ENCODE peak calls at places on chromosomes 6 and 20, in eight cellular contexts. One of them, this sample, is unnamed.

GRCh38 chr6:122660296-122660695 is 50.1 kb downstream of the PKIB start:
- DNase-seq in GM03348: no peak
- DNase-seq in CD8-positive, alpha-beta T cell: no peak
- DNase-seq in activated gamma-delta T cell treated with Interleukin-2 at 50 U/mL for 16 hours: no peak
- DNase-seq in NCI-H774: no peak
- DNase-seq in Calu3: no peak
- DNase-seq in cortex of kidney: no peak
- DNase-seq in mesenteric fat pad: no peak
- DNase-seq in this sample: no peak

GRCh38 chr6:43669050-43669921 is 18.3 kb downstream of the MRPS18A start:
- DNase-seq in GM03348: peak
- DNase-seq in CD8-positive, alpha-beta T cell: no peak
- DNase-seq in activated gamma-delta T cell treated with Interleukin-2 at 50 U/mL for 16 hours: no peak
- DNase-seq in NCI-H774: no peak
- DNase-seq in Calu3: peak
- DNase-seq in cortex of kidney: no peak
- DNase-seq in mesenteric fat pad: no peak
- DNase-seq in this sample: no peak

GRCh38 chr6:169824021-169824420 is 72.6 kb downstream of the ERMARD start:
- DNase-seq in GM03348: no peak
- DNase-seq in CD8-positive, alpha-beta T cell: no peak
- DNase-seq in activated gamma-delta T cell treated with Interleukin-2 at 50 U/mL for 16 hours: no peak
- DNase-seq in NCI-H774: no peak
- DNase-seq in Calu3: no peak
- DNase-seq in cortex of kidney: no peak
- DNase-seq in mesenteric fat pad: peak
- DNase-seq in this sample: no peak

GRCh38 chr6:146420255-146420654 is 123.4 kb upstream of the RAB32 start:
- DNase-seq in GM03348: no peak
- DNase-seq in CD8-positive, alpha-beta T cell: no peak
- DNase-seq in activated gamma-delta T cell treated with Interleukin-2 at 50 U/mL for 16 hours: no peak
- DNase-seq in NCI-H774: no peak
- DNase-seq in Calu3: no peak
- DNase-seq in cortex of kidney: no peak
- DNase-seq in mesenteric fat pad: no peak
- DNase-seq in this sample: no peak

GRCh38 chr20:24934101-24934661 is 14.9 kb upstream of the CST7 start:
- DNase-seq in GM03348: no peak
- DNase-seq in CD8-positive, alpha-beta T cell: no peak
- DNase-seq in activated gamma-delta T cell treated with Interleukin-2 at 50 U/mL for 16 hours: no peak
- DNase-seq in NCI-H774: no peak
- DNase-seq in Calu3: no peak
- DNase-seq in cortex of kidney: no peak
- DNase-seq in mesenteric fat pad: peak
- DNase-seq in this sample: no peak

GRCh38 chr6:90368601-90369000 is 72.0 kb upstream of the BACH2 start:
- DNase-seq in GM03348: peak
- DNase-seq in CD8-positive, alpha-beta T cell: no peak
- DNase-seq in activated gamma-delta T cell treated with Interleukin-2 at 50 U/mL for 16 hours: no peak
- DNase-seq in NCI-H774: no peak
- DNase-seq in Calu3: no peak
- DNase-seq in cortex of kidney: no peak
- DNase-seq in mesenteric fat pad: no peak
- DNase-seq in this sample: no peak

GRCh38 chr20:60266184-60266823 is 308.1 kb downstream of the CDH26 start:
- DNase-seq in GM03348: no peak
- DNase-seq in CD8-positive, alpha-beta T cell: peak
- DNase-seq in activated gamma-delta T cell treated with Interleukin-2 at 50 U/mL for 16 hours: peak
- DNase-seq in NCI-H774: no peak
- DNase-seq in Calu3: no peak
- DNase-seq in cortex of kidney: no peak
- DNase-seq in mesenteric fat pad: no peak
- DNase-seq in this sample: no peak

GRCh38 chr20:18276821-18277220 is 11.5 kb upstream of the ZNF133 start:
- DNase-seq in GM03348: peak
- DNase-seq in CD8-positive, alpha-beta T cell: peak
- DNase-seq in activated gamma-delta T cell treated with Interleukin-2 at 50 U/mL for 16 hours: peak
- DNase-seq in NCI-H774: peak
- DNase-seq in Calu3: peak
- DNase-seq in cortex of kidney: no peak
- DNase-seq in mesenteric fat pad: no peak
- DNase-seq in this sample: peak

GRCh38 chr6:33731035-33731434 is 15.7 kb downstream of the IP6K3 start:
- DNase-seq in GM03348: no peak
- DNase-seq in CD8-positive, alpha-beta T cell: no peak
- DNase-seq in activated gamma-delta T cell treated with Interleukin-2 at 50 U/mL for 16 hours: no peak
- DNase-seq in NCI-H774: no peak
- DNase-seq in Calu3: no peak
- DNase-seq in cortex of kidney: no peak
- DNase-seq in mesenteric fat pad: no peak
- DNase-seq in this sample: no peak

GRCh38 chr6:48290595-48290994 is 179.6 kb upstream of the PTCHD4 start:
- DNase-seq in GM03348: no peak
- DNase-seq in CD8-positive, alpha-beta T cell: no peak
- DNase-seq in activated gamma-delta T cell treated with Interleukin-2 at 50 U/mL for 16 hours: no peak
- DNase-seq in NCI-H774: no peak
- DNase-seq in Calu3: no peak
- DNase-seq in cortex of kidney: no peak
- DNase-seq in mesenteric fat pad: no peak
- DNase-seq in this sample: no peak

GRCh38 chr6:48150701-48151100 is 39.7 kb upstream of the PTCHD4 start:
- DNase-seq in GM03348: no peak
- DNase-seq in CD8-positive, alpha-beta T cell: no peak
- DNase-seq in activated gamma-delta T cell treated with Interleukin-2 at 50 U/mL for 16 hours: no peak
- DNase-seq in NCI-H774: no peak
- DNase-seq in Calu3: no peak
- DNase-seq in cortex of kidney: no peak
- DNase-seq in mesenteric fat pad: no peak
- DNase-seq in this sample: no peak

GRCh38 chr6:105587349-105588115 is 184.7 kb upstream of the PREP start:
- DNase-seq in GM03348: peak
- DNase-seq in CD8-positive, alpha-beta T cell: no peak
- DNase-seq in activated gamma-delta T cell treated with Interleukin-2 at 50 U/mL for 16 hours: no peak
- DNase-seq in NCI-H774: no peak
- DNase-seq in Calu3: no peak
- DNase-seq in cortex of kidney: no peak
- DNase-seq in mesenteric fat pad: no peak
- DNase-seq in this sample: no peak

GRCh38 chr6:31614075-31614619 is 887 bp upstream of the AIF1 start:
- DNase-seq in GM03348: no peak
- DNase-seq in CD8-positive, alpha-beta T cell: no peak
- DNase-seq in activated gamma-delta T cell treated with Interleukin-2 at 50 U/mL for 16 hours: no peak
- DNase-seq in NCI-H774: no peak
- DNase-seq in Calu3: no peak
- DNase-seq in cortex of kidney: no peak
- DNase-seq in mesenteric fat pad: no peak
- DNase-seq in this sample: no peak

GRCh38 chr6:27816906-27817305 is 95.3 kb downstream of the OR2B2 start:
- DNase-seq in GM03348: no peak
- DNase-seq in CD8-positive, alpha-beta T cell: no peak
- DNase-seq in activated gamma-delta T cell treated with Interleukin-2 at 50 U/mL for 16 hours: no peak
- DNase-seq in NCI-H774: no peak
- DNase-seq in Calu3: no peak
- DNase-seq in cortex of kidney: no peak
- DNase-seq in mesenteric fat pad: no peak
- DNase-seq in this sample: no peak

GRCh38 chr20:49790077-49790798 is 22.4 kb upstream of the SLC9A8 start:
- DNase-seq in GM03348: peak
- DNase-seq in CD8-positive, alpha-beta T cell: no peak
- DNase-seq in activated gamma-delta T cell treated with Interleukin-2 at 50 U/mL for 16 hours: no peak
- DNase-seq in NCI-H774: no peak
- DNase-seq in Calu3: no peak
- DNase-seq in cortex of kidney: no peak
- DNase-seq in mesenteric fat pad: no peak
- DNase-seq in this sample: no peak

GRCh38 chr20:4018015-4018748 is 2.8 kb upstream of the RNF24 start:
- DNase-seq in GM03348: no peak
- DNase-seq in CD8-positive, alpha-beta T cell: no peak
- DNase-seq in activated gamma-delta T cell treated with Interleukin-2 at 50 U/mL for 16 hours: no peak
- DNase-seq in NCI-H774: no peak
- DNase-seq in Calu3: no peak
- DNase-seq in cortex of kidney: no peak
- DNase-seq in mesenteric fat pad: no peak
- DNase-seq in this sample: no peak

GRCh38 chr6:86502522-86502921 is 434.8 kb upstream of the HTR1E start:
- DNase-seq in GM03348: no peak
- DNase-seq in CD8-positive, alpha-beta T cell: no peak
- DNase-seq in activated gamma-delta T cell treated with Interleukin-2 at 50 U/mL for 16 hours: no peak
- DNase-seq in NCI-H774: no peak
- DNase-seq in Calu3: no peak
- DNase-seq in cortex of kidney: no peak
- DNase-seq in mesenteric fat pad: no peak
- DNase-seq in this sample: no peak

This sample was measured in natural killer cell treated with Interleukin-12 subunit alpha and Interleukin-12 subunit beta and Interleukin-15 and Interleukin-18, amount 100 ng/mL, for 72 hours.